ENCODE peak calls at places on chromosome 18, in five cellular contexts. H, A, U, R and L are unnamed samples.

GRCh38 chr18:34970106-34970505 is 71.1 kb upstream of the MAPRE2 start:
- DNase-seq in H (no peak), A (no peak), U (no peak), R (no peak), L (no peak)

GRCh38 chr18:65754121-65754520 is 3.3 kb downstream of the CDH7 start:
- DNase-seq in H (no peak), A (no peak), U (no peak), R (no peak), L (no peak)

GRCh38 chr18:27315001-27315400 is 129.9 kb upstream of the CHST9 start:
- DNase-seq in H (no peak), A (no peak), U (no peak), R (no peak), L (no peak)

GRCh38 chr18:46356278-46357033 is 252.3 kb downstream of the HAUS1 start:
- DNase-seq in H (no peak), A (no peak), U (peak), R (no peak), L (peak)

GRCh38 chr18:24837065-24837464 is 376.6 kb downstream of the HRH4 start:
- DNase-seq in H (no peak), A (no peak), U (no peak), R (no peak), L (no peak)

GRCh38 chr18:38422216-38422615 is 856.6 kb upstream of the CELF4 start:
- DNase-seq in H (no peak), A (no peak), U (no peak), R (no peak), L (no peak)

GRCh38 chr18:14936313-14936712 is 188.3 kb downstream of the ANKRD30B start:
- DNase-seq in H (no peak), A (no peak), U (no peak), R (peak), L (no peak)

GRCh38 chr18:12657849-12658829 is at the start of gene SPIRE1:
- DNase-seq in H (peak), A (peak), U (peak), R (peak), L (peak)

GRCh38 chr18:36128907-36129299 is 237 bp downstream of the SLC39A6 start:
- DNase-seq in H (no peak), A (peak), U (no peak), R (no peak), L (no peak)

GRCh38 chr18:75202976-75203375 is 6.0 kb downstream of the PTGR3 start:
- DNase-seq in H (no peak), A (no peak), U (no peak), R (no peak), L (no peak)

GRCh38 chr18:46672062-46672970 is 15.3 kb upstream of the LOXHD1 start:
- DNase-seq in H (no peak), A (no peak), U (no peak), R (no peak), L (no peak)

GRCh38 chr18:62009521-62009920 is 116.7 kb upstream of the RNF152 start:
- DNase-seq in H (no peak), A (no peak), U (no peak), R (no peak), L (no peak)

GRCh38 chr18:12911928-12912703 is 28.1 kb upstream of the PTPN2 start:
- DNase-seq in H (no peak), A (no peak), U (peak), R (no peak), L (no peak)

GRCh38 chr18:26792661-26793060 is 72.8 kb downstream of the AQP4 start:
- DNase-seq in H (no peak), A (no peak), U (no peak), R (no peak), L (no peak)

GRCh38 chr18:34928068-34928753 is 113.0 kb upstream of the MAPRE2 start:
- DNase-seq in H (no peak), A (no peak), U (no peak), R (no peak), L (no peak)

GRCh38 chr18:22934789-22935188 is 1.7 kb downstream of the RBBP8 start:
- DNase-seq in H (no peak), A (no peak), U (no peak), R (no peak), L (no peak)
- H3K27ac ChIP-seq in H (no peak), A (no peak), U (no peak), R (no peak), L (no peak)

GRCh38 chr18:79951545-79952456 is at the start of gene SLC66A2:
- DNase-seq in H (peak), A (peak), U (peak), R (peak), L (peak)
- TF ChIP-seq POLR2A in H (no peak), A (no peak), U (no peak), R (peak), L (peak)

GRCh38 chr18:48547456-48548403 is 8.9 kb downstream of the CTIF start:
- DNase-seq in H (no peak), A (no peak), U (no peak), R (no peak), L (peak)
- H3K4me3 ChIP-seq in H (no peak), A (no peak), U (no peak), R (no peak), L (no peak)

DNA sequence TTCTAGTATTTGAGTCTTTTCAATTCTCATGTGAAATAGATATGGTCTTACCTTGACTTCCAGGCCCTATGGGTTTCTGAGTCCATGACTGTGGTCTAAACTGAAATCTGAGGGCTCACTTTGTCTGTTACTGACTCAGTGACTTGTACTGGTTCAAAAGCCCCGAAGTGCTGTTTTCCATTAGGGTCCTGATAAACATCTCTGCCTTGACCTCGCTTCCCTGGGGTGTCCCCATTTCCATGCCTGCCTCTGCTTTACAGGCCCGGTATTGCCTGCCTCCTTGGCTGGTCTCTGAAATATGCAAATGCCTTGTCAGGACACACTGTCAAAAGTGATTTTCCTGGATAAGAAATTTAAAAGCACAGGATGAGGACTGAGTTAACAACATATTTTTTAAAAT is 538.8 kb downstream of the SOCS6 start:
- DNase-seq in H (no peak), A (no peak), U (no peak), R (no peak), L (no peak)
- H3K27ac ChIP-seq in H (no peak), A (no peak), U (no peak), R (no peak), L (no peak)

DNA sequence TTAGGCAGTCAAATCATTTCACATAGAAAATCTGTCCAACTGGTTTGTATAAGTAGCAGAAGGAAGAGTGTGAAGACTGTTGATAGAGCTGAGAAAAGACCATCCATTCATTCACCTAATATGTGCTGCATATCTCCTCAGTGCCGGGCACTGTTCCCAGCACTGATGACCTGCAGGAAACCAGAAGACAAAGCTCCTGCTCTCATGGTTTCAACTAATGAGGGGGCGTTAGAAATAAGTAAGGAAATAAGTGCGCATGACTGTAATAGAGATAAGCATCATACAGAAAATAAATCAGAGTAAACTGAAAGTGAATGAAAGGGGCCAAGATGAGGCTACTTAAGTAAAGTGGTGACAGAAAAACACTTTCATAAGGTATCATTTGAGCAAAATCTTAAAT is 427.5 kb upstream of the CDH20 start:
- DNase-seq in H (no peak), A (no peak), U (no peak), R (no peak), L (no peak)
- TF ChIP-seq POLR2A in H (no peak), A (no peak), U (no peak), R (no peak), L (no peak)

GRCh38 chr18:10525563-10526210 is at the start of gene NAPG:
- DNase-seq in H (peak), A (peak), U (peak), R (peak), L (peak)

GRCh38 chr18:10526211-10526949 is 553 bp downstream of the NAPG start:
- DNase-seq in H (peak), A (peak), U (peak), R (peak), L (peak)

GRCh38 chr18:10523544-10523943 is 2.3 kb upstream of the NAPG start:
- DNase-seq in H (no peak), A (no peak), U (no peak), R (no peak), L (no peak)

GRCh38 chr18:10522574-10522973 is 3.3 kb upstream of the NAPG start:
- DNase-seq in H (no peak), A (no peak), U (no peak), R (no peak), L (no peak)

DNA sequence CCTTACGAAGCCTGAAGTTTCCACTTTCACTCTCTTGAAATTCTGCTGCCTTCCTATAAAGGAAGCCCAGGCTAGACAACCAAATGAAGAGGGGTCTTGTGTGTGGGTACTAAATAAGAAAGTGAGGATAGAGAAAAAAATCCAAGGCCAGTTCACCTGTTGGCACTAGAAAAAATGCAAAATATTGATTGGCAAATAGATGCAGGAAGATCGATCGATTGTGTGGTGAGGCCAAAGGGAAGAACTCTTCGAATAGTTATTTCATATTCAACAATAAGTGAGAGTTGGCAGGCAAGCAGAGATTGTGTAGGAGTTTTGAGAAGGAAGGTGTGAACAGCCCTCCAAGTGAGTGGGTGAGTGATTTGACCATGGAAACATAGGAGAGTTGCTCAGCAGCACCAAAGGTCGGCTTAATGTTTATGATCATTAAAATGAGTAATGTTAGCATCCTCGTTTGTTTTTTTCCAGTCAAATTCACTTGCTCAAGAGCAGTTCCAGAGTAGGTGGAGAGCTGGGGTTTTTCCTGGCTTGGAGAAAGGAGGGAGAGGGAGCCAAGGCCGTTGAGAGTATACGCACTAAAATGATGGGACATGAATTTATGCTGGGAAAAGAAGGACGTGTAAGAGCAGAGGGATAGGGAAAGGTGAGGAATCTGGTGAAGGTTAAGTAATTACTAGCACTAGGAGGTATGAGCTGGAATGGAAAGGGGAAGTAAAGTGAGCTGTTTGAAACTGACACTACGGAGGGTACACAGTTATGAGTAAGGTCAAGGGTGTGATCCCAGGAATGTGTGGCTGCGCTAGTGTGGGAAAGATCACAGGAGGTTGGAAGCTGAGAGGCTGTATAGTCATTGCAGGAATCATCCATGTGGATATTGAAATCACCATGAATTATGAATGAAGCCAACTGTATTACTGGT is 1.1 kb upstream of the NAPG start:
- DNase-seq in H (peak), A (peak), U (no peak), R (no peak), L (no peak)
- H3K4me3 ChIP-seq in H (no peak), A (peak), U (peak), R (peak), L (peak)

DNA sequence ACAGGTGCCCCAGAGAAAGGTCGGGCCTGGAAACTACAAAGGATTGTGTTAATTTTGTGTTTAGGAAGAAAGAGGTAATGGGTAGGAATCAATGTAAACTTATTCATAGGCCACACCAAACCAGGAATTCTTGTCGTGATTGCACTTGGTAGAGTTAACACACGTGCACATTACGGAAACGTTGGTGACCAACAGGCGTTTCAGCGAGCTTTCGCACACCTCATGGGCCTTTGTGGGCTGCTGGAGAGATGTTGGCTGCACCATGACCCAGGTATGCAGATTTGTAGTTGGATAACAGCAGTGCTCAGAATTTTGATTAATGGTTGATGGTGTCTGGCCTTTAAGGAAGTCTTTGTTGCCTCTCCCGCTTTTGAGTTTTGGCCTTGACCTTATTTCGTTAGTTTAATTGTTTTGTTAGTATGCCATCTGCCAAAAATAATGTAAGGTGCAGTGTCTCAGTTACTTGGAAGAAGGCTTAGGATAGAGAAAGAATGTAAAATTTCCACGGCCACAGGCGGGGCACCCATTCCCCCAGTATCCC is 1.8 kb downstream of the ZNF236 start:
- DNase-seq in H (no peak), A (peak), U (no peak), R (no peak), L (no peak)
- H3K27ac ChIP-seq in H (peak), A (peak), U (peak), R (peak), L (peak)

GRCh38 chr18:3581890-3582289 is 131.9 kb downstream of the TGIF1 start:
- DNase-seq in H (no peak), A (no peak), U (no peak), R (no peak), L (no peak)
- TF ChIP-seq POLR2A in H (no peak), A (no peak), U (no peak), R (no peak), L (no peak)

DNA sequence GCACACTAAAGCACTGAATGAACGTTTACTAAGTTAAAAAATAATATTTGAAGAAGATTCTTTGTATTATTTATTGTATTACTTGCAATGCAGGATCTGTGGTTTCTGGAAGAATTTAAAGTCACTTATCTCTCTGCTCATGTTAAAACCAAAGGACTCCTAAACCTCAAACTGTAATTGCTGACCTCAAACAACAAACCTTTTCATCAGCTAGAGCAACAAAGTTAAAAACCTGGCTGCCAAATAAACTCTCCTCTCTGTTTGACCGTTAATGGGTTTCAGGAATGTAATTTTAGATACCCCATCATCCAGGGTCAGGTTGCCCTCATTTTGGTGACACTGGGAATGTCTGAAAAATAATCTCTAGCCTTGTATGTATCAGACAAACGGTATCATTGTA is 239.1 kb downstream of the TGIF1 start:
- DNase-seq in H (no peak), A (no peak), U (no peak), R (no peak), L (no peak)
- H3K4me3 ChIP-seq in H (no peak), A (no peak), U (no peak), R (no peak), L (no peak)